ENCODE peak calls at places on chromosomes 5 and 9, in four cellular contexts. S, I, Q and O are unnamed samples.
A peak's percentile ranks its signal among the peaks of the same experiment; 100 is the strongest.

GRCh38 chr9:110104201-110104845 is 103.6 kb downstream of the C9orf152 start:
- DNase-seq in S (no peak), I (peak; percentile 77), Q (no peak), O (peak; percentile 73)

GRCh38 chr9:120932086-120932818 is 5.7 kb upstream of the TRAF1 start:
- DNase-seq in S (no peak), I (no peak), Q (no peak), O (no peak)

GRCh38 chr9:16090907-16091629 is 538.2 kb downstream of the CCDC171 start:
- DNase-seq in S (no peak), I (no peak), Q (no peak), O (no peak)

GRCh38 chr5:157596449-157596848 is 20.9 kb upstream of the ADAM19 start:
- DNase-seq in S (no peak), I (no peak), Q (no peak), O (no peak)

GRCh38 chr9:108088916-108089315 is 599.3 kb upstream of the KLF4 start:
- DNase-seq in S (no peak), I (no peak), Q (no peak), O (no peak)

GRCh38 chr5:59999056-59999455 is 105.5 kb upstream of the PDE4D start:
- DNase-seq in S (no peak), I (no peak), Q (no peak), O (peak; percentile 78)

GRCh38 chr5:137630972-137631370 is 104.9 kb downstream of the KLHL3 start:
- DNase-seq in S (no peak), I (no peak), Q (no peak), O (no peak)

GRCh38 chr5:67156976-67157583 is 39.5 kb downstream of the CD180 start:
- DNase-seq in S (peak; percentile 32), I (peak; percentile 50), Q (peak; percentile 61), O (peak; percentile 26)

GRCh38 chr9:104858271-104858670 is 69.7 kb downstream of the ABCA1 start:
- DNase-seq in S (no peak), I (peak; percentile 35), Q (peak; percentile 76), O (peak; percentile 41)

GRCh38 chr5:67290620-67291019 is 94.0 kb upstream of the CD180 start:
- DNase-seq in S (no peak), I (no peak), Q (no peak), O (no peak)

GRCh38 chr9:110016340-110016739 is 191.6 kb downstream of the C9orf152 start:
- DNase-seq in S (no peak), I (peak; percentile 67), Q (peak; percentile 57), O (peak; percentile 86)

GRCh38 chr9:9747787-9748186 is 865.0 kb downstream of the PTPRD start:
- DNase-seq in S (no peak), I (peak; percentile 8), Q (peak; percentile 36), O (peak; percentile 34)

GRCh38 chr5:96404191-96404867 is 28.7 kb downstream of the PCSK1 start:
- DNase-seq in S (no peak), I (no peak), Q (no peak), O (no peak)

GRCh38 chr9:132597073-132597775 is 14.8 kb downstream of the BARHL1 start:
- DNase-seq in S (no peak), I (no peak), Q (no peak), O (peak; percentile 44)

GRCh38 chr5:90747175-90747574 is 188.6 kb downstream of the ADGRV1 start:
- DNase-seq in S (no peak), I (no peak), Q (peak; percentile 6), O (peak; percentile 8)

GRCh38 chr5:111748304-111748763 is 8.7 kb downstream of the NREP start:
- DNase-seq in S (no peak), I (peak; percentile 77), Q (peak; percentile 86), O (peak; percentile 91)

GRCh38 chr5:125064610-125065009 is 318.2 kb upstream of the ZNF608 start:
- DNase-seq in S (no peak), I (no peak), Q (no peak), O (peak; percentile 40)

GRCh38 chr5:128111818-128112448 is 28.4 kb downstream of the SLC12A2 start:
- DNase-seq in S (no peak), I (peak; percentile 52), Q (peak; percentile 63), O (peak; percentile 63)

GRCh38 chr9:97387504-97387886 is 24.4 kb upstream of the TDRD7 start:
- DNase-seq in S (no peak), I (no peak), Q (no peak), O (no peak)

GRCh38 chr5:133140311-133140710 is 88.5 kb downstream of the HSPA4 start:
- DNase-seq in S (no peak), I (no peak), Q (no peak), O (no peak)

GRCh38 chr5:126358525-126358924 is 64.7 kb upstream of the GRAMD2B start:
- DNase-seq in S (no peak), I (no peak), Q (no peak), O (peak; percentile 55)

GRCh38 chr5:68330564-68330963 is 115.0 kb downstream of the PIK3R1 start:
- DNase-seq in S (no peak), I (no peak), Q (peak; percentile 44), O (no peak)

GRCh38 chr5:106873558-106873957 is 797.2 kb downstream of the EFNA5 start:
- DNase-seq in S (no peak), I (no peak), Q (peak; percentile 93), O (no peak)

GRCh38 chr9:89993678-89994630 is 389.1 kb downstream of the GADD45G start:
- DNase-seq in S (no peak), I (no peak), Q (no peak), O (no peak)

GRCh38 chr5:37005252-37005651 is 128.7 kb downstream of the NIPBL start:
- DNase-seq in S (no peak), I (peak; percentile 76), Q (no peak), O (peak; percentile 67)

GRCh38 chr5:157778121-157778805 is 34.8 kb downstream of the LSM11 start:
- DNase-seq in S (no peak), I (peak; percentile 42), Q (peak; percentile 49), O (peak; percentile 34)

GRCh38 chr9:125989524-125990180 is 242.5 kb downstream of the PBX3 start:
- DNase-seq in S (peak; percentile 7), I (no peak), Q (no peak), O (no peak)

GRCh38 chr9:108478431-108478837 is 377.4 kb downstream of the ACTL7B start:
- DNase-seq in S (peak; percentile 43), I (peak; percentile 97), Q (peak; percentile 96), O (peak; percentile 74)

GRCh38 chr9:99816392-99816791 is 5.3 kb upstream of the NR4A3 start:
- DNase-seq in S (no peak), I (no peak), Q (no peak), O (no peak)

GRCh38 chr5:135221187-135221473 is 177.9 kb downstream of the MACROH2A1 start:
- DNase-seq in S (peak; percentile 1), I (no peak), Q (no peak), O (no peak)

GRCh38 chr5:176658007-176658599 is 10.8 kb downstream of the TSPAN17 start:
- DNase-seq in S (peak; percentile 63), I (peak; percentile 73), Q (peak; percentile 72), O (peak; percentile 62)

GRCh38 chr5:146706321-146706972 is 172.1 kb downstream of the PPP2R2B start:
- DNase-seq in S (peak; percentile 26), I (no peak), Q (no peak), O (no peak)

GRCh38 chr5:56161927-56162326 is 71.2 kb downstream of the ANKRD55 start:
- DNase-seq in S (peak; percentile 83), I (no peak), Q (no peak), O (no peak)

DNA sequence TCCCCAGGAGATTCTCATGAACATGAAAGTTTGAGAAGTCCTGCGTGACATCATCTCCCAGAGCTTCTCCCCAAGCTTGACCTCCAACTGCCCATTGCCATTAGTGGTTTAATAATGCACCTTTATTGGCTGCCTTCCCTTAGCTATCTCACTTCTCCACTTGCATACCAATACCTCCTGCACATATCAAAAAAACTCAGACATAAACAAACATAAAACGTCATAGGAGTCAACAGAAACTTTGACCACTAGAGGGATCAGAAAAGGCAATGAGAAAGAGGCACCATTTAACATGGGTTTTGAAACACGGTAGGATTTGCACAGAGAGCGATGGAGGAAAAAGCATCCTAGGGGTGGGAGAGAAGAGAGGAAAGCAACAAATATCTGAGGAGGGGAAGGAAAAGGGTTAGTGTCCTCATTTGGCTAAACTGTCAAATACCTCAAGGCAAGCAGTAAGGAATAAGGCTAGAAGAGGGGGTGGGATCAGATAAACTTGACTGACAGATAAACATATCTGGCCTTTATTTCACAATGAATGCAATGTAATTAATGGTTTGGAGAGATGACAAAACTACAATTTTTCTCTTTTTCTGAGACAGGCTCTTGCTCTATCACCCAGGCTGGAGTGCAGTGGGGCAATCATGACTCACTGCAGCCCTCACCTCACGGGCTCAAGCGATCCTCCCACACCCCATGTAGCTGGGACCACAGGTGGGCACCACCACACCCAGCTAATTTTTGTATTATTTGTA is 27.0 kb downstream of the GNAQ start:
- DNase-seq in S (no peak), I (peak; percentile 33), Q (peak; percentile 30), O (no peak)
- TF ChIP-seq CTCF in S (no peak), I (peak; percentile 42), Q (peak; percentile 32), O (peak; percentile 26)

DNA sequence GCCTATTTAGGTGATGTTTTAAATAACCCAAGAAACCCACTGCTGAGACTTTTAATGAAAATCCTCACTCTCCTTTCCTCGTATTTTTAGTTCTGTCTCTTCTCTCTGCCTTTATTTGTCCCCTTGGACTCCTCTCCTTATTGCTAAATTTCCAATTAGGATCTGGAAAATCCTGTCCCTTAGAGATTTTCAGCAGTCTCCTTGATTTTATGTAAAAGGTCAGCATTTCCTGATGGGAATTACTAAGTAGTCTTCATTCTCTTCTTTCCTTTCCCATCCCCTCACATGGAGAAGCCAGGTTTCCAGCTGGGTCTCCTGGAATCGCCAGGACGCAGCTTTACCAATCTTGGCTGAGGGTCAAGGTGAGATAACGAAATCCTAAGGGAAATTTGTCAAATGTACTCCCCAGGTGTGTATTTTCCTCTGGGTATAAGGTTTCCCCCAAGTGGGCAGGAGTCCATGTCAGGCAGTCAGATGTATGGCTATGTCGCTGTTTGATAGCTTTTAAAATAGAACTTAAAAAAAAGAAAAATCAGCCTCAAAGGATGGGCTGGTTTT is 11.7 kb downstream of the STC2 start:
- DNase-seq in S (no peak), I (no peak), Q (no peak), O (no peak)
- H3K4me3 ChIP-seq in S (no peak overlapping the region), I (no peak overlapping the region), Q (no peak overlapping the region), O (no peak overlapping the region)

DNA sequence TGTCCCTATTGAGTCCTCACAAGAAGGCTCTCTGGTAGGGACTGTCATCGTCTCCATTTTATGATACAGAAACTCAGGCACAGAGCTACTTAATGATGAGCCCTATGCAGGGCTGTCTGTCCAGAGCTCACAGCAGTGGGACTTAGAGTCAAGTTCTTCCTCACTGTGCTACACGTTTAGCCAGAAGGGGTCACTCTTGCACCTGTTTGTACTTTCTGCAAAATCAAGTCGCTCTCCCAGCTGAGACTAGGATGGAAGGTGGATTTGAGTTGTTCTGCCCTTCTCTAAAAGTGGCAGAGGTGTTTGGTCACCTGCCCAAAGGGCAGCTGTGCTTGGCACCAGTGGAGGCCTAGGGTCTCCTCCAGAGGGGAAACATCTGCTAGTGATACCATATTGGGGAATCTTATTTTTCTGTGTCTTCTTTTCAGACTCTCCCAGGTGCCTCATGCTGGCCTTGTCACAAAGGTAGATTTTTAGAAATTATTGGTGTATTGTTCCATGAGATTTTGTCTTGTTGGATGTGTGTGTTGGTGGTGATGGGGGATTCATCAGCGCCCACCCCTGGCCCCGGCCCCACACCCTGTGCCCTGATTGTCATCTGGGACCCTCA is 104.2 kb downstream of the PPARGC1B start:
- DNase-seq in S (peak; percentile 75), I (peak; percentile 96), Q (peak; percentile 90), O (peak; percentile 90)
- TF ChIP-seq CTCF in S (peak; percentile 90), I (peak; percentile 90), Q (peak; percentile 79), O (peak; percentile 84)

GRCh38 chr5:94360382-94360781 is 258.0 kb downstream of the KIAA0825 start:
- DNase-seq in S (no peak), I (no peak), Q (no peak), O (no peak)

GRCh38 chr5:94359880-94360279 is 258.5 kb downstream of the KIAA0825 start:
- DNase-seq in S (no peak), I (no peak), Q (no peak), O (no peak)

GRCh38 chr5:94361161-94361560 is 257.2 kb downstream of the KIAA0825 start:
- DNase-seq in S (no peak), I (no peak), Q (peak; percentile 29), O (no peak)

GRCh38 chr5:94362857-94363256 is 255.5 kb downstream of the KIAA0825 start:
- DNase-seq in S (no peak), I (no peak), Q (peak; percentile 90), O (no peak)

GRCh38 chr5:94361832-94362754 is 256.3 kb downstream of the KIAA0825 start:
- DNase-seq in S (no peak), I (no peak), Q (peak; percentile 86), O (no peak)
- H3K4me3 ChIP-seq in S (no peak overlapping the region), I (no peak overlapping the region), Q (no peak overlapping the region), O (no peak overlapping the region)